ENCODE peak calls at places on chromosomes 2 and 18, in five cellular contexts. M is GM23338, K is MM.1S, G is GM23248, Q is HCT116. E is an unnamed sample.

GRCh38 chr2:72136933-72137497 is 10.6 kb downstream of the CYP26B1 start:
- DNase-seq in K (no peak), Q (no peak), M (no peak), G (no peak), E (no peak)

GRCh38 chr2:30372836-30373235 is 74.2 kb upstream of the LCLAT1 start:
- DNase-seq in M (no peak), G (no peak), Q (no peak), K (no peak), E (no peak)

GRCh38 chr2:231161252-231162035 is 36.6 kb upstream of the HTR2B start:
- DNase-seq in Q (no peak), K (peak; percentile 91), G (no peak), M (no peak), E (no peak)

GRCh38 chr2:135337066-135337465 is 194.0 kb downstream of the ZRANB3 start:
- DNase-seq in G (no peak), M (no peak), K (no peak), Q (no peak), E (no peak)

GRCh38 chr18:79682896-79683625 is 3.5 kb downstream of the CTDP1 start:
- DNase-seq in G (no peak), Q (no peak), K (no peak), M (no peak), E (no peak)

GRCh38 chr2:216159646-216160045 is 50.5 kb downstream of the XRCC5 start:
- DNase-seq in G (peak; percentile 10), M (no peak), K (no peak), Q (no peak), E (no peak)

GRCh38 chr2:238157506-238158017 is 1.2 kb upstream of the ERFE start:
- DNase-seq in K (no peak), M (peak; percentile 43), Q (no peak), G (no peak), E (no peak)

GRCh38 chr18:24560511-24560981 is 100.1 kb downstream of the HRH4 start:
- DNase-seq in G (no peak), M (peak; percentile 86), K (no peak), Q (peak; percentile 7), E (no peak)

GRCh38 chr2:112137516-112138142 is 556 bp upstream of the FBLN7 start:
- DNase-seq in M (peak; percentile 27), Q (no peak), G (peak; percentile 76), K (peak; percentile 23), E (no peak)

GRCh38 chr2:241053576-241054251 is 48.4 kb downstream of the MTERF4 start:
- DNase-seq in G (no peak), M (no peak), Q (no peak), K (no peak), E (no peak)

GRCh38 chr2:30425326-30425725 is 21.7 kb upstream of the LCLAT1 start:
- DNase-seq in G (peak; percentile 94), K (no peak), M (no peak), Q (no peak), E (no peak)

GRCh38 chr2:167190053-167190452 is 301.8 kb downstream of the XIRP2 start:
- DNase-seq in Q (no peak), G (peak; percentile 69), M (no peak), K (no peak), E (no peak)

GRCh38 chr2:84805250-84805917 is 75.5 kb downstream of the TRABD2A start:
- DNase-seq in G (peak; percentile 41), K (no peak), Q (no peak), M (no peak), E (no peak)

GRCh38 chr2:240358821-240359342 is 76.6 kb upstream of the GPC1 start:
- DNase-seq in G (no peak), K (no peak), M (no peak), Q (no peak), E (no peak)

GRCh38 chr2:23993736-23994269 is 16.1 kb upstream of the MFSD2B start:
- DNase-seq in K (no peak), G (no peak), Q (no peak), M (no peak), E (no peak)

GRCh38 chr2:181058378-181059269 is 78.2 kb downstream of the UBE2E3 start:
- DNase-seq in G (peak; percentile 37), K (peak; percentile 70), M (peak; percentile 75), Q (peak; percentile 47), E (peak; percentile 62)

GRCh38 chr2:217417536-217417935 is 557.7 kb upstream of the TNP1 start:
- DNase-seq in G (peak; percentile 57), M (no peak), Q (no peak), K (no peak), E (no peak)

GRCh38 chr18:2114765-2115164 is 456.5 kb downstream of the METTL4 start:
- DNase-seq in Q (no peak), M (no peak), G (no peak), K (no peak), E (no peak)

GRCh38 chr2:230642966-230643365 is 69.7 kb upstream of the CAB39 start:
- DNase-seq in M (no peak), G (no peak), Q (no peak), K (no peak), E (no peak)

GRCh38 chr18:58975296-58975695 is 110.6 kb downstream of the ZNF532 start:
- DNase-seq in M (no peak), G (no peak), K (no peak), Q (no peak), E (no peak)

GRCh38 chr18:54825626-54826344 is 2.5 kb upstream of the RAB27B start:
- DNase-seq in Q (no peak), M (no peak), G (no peak), K (no peak), E (no peak)
- H3K4me1 ChIP-seq in Q (peaks cover 18% of the 10 kb centered on the region), M (peaks cover 14% of the 10 kb centered on the region), G (peaks cover 22% of the 10 kb centered on the region), K (no peaks in the 10 kb centered on the region), E (no peaks in the 10 kb centered on the region)

DNA sequence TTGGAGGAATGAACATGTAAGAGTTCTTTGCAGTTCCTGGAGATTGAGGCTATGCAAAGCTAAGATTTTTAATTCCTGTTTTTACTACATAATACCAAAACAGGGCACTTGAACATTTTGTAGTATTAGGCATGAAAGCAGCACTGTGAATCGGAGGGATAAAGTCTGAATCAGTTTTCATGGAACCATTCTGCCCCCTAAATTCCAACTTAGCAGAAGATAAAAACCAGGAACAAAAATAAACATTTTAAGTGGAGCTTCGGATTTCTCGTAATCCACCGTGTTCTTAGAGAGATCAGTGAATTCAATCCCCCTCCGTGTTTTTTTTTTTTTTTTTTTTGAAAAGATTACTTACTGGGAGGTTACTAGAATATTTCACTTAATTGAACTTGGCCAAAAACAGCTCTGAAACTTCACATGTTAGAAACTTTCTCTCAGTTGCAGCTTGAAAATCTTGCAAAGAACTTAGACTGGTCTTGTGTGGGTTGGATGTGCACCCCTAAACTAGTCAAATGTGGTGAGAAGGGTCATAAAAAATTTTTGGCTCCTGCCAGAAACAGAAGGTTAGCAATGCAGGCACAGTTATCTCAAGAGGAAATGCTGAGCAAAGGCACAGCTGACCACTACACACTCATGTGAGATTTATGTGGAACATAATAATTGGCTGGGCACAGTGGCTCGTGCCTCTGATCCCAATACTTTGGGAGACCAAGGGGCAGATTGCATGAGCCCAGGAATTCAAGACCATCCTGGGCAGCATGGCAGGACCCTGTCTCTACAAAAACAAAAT is 145.4 kb upstream of the RNF152 start:
- DNase-seq in M (no peak), G (peak; percentile 42), K (no peak), Q (no peak), E (no peak)
- TF ChIP-seq EZH2phosphoT487 in M (no peak), G (no peak), K (no peak), Q (no peak), E (no peak)

GRCh38 chr2:9086465-9086864 is 83.0 kb upstream of the MBOAT2 start:
- DNase-seq in Q (no peak), K (no peak), M (no peak), G (peak; percentile 33), E (no peak)

GRCh38 chr2:9092383-9093282 is 89.1 kb upstream of the MBOAT2 start:
- DNase-seq in G (no peak), K (no peak), Q (no peak), M (no peak), E (no peak)

GRCh38 chr2:9087151-9087681 is 83.7 kb upstream of the MBOAT2 start:
- DNase-seq in Q (no peak), M (no peak), K (no peak), G (peak; percentile 34), E (no peak)

GRCh38 chr2:9091819-9092218 is 88.3 kb upstream of the MBOAT2 start:
- DNase-seq in G (peak; percentile 31), M (no peak), K (no peak), Q (no peak), E (no peak)

GRCh38 chr2:9089831-9090230 is 86.3 kb upstream of the MBOAT2 start:
- DNase-seq in K (no peak), Q (no peak), G (peak; percentile 64), M (no peak), E (no peak)
- H3K4me3 ChIP-seq in K (no peak overlapping the region), Q (no peak overlapping the region), G (no peak overlapping the region), M (no peak overlapping the region), E (no peak overlapping the region)

GRCh38 chr2:8358179-8358578 is 323.7 kb upstream of the ID2 start:
- DNase-seq in Q (no peak), K (no peak), M (no peak), G (no peak), E (no peak)
- H3K4me1 ChIP-seq in Q (no peaks in the 10 kb centered on the region), K (no peaks in the 10 kb centered on the region), M (no peaks in the 10 kb centered on the region), G (no peaks in the 10 kb centered on the region), E (peaks cover 4% of the 10 kb centered on the region)

DNA sequence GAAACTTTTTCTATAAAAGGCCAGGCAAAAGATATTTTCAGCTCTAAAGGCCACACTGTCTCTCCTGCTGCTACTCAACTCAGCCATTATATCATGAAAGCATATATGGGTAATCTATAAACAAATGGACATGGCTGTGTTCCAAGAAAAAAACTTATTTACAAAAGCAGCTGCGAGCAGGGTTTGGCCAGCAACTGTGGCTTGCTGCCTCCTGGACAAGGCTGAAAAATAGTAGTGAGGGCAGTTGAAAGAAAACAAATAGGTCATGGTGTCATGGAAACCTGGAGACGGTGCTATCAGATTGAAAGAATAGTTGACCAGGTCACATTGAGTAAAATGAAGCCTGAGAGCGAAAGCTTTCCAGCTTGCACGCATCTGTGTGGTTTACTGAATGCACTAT is 89.2 kb upstream of the LRATD1 start:
- DNase-seq in G (no peak), Q (no peak), K (no peak), M (no peak), E (no peak)
- TF ChIP-seq EZH2phosphoT487 in G (no peak), Q (no peak), K (no peak), M (no peak), E (no peak)

DNA sequence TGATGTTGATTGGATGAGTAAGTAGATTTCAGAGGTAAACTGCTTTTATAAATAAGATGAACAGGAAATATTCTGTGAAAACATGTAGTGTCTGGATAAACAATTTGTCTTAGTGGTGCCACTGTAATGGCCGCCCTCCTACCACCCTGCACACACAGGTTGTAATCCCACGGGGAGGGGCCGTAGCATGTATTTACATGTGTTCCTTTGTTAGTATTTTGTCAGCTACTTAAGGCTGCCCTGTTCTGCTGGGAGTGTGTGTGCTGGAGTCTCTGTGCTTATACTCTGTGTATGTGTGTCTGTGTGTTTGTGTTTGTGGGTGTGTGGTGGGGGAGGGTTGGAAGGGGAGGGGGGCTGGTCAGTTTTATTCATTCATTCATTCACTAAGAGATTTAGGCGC is 5.1 kb downstream of the TSHZ1 start:
- DNase-seq in K (no peak), Q (no peak), M (no peak), G (no peak), E (no peak)
- H3K4me3 ChIP-seq in K (no peak overlapping the region), Q (no peak overlapping the region), M (no peak overlapping the region), G (no peak overlapping the region), E (no peak overlapping the region)

E was measured in OCI-LY7.